ENCODE peak calls at places on chromosomes 13 and 19, in nine cellular contexts. Y, B, S, Q, O, A, X, I and E are unnamed samples.
A peak's percentile ranks its signal among the peaks of the same experiment; 100 is the strongest.

GRCh38 chr19:34265221-34265650 is 10.9 kb downstream of the GARRE1 start:
- DNase-seq in S (no peak), A (no peak), I (no peak), Y (no peak), Q (peak; percentile 85), O (no peak), X (no peak), B (no peak), E (no peak)

GRCh38 chr13:113116206-113116800 is 6.3 kb upstream of the F10 start:
- DNase-seq in Q (no peak), X (no peak), Y (peak; percentile 1), A (no peak), O (peak; percentile 4), I (no peak), S (no peak), B (no peak), E (no peak)

GRCh38 chr13:73708393-73708985 is 425.7 kb downstream of the KLF12 start:
- DNase-seq in Q (peak; percentile 24), B (no peak), X (peak; percentile 76), O (peak; percentile 19), Y (peak; percentile 61), I (peak; percentile 71), S (no peak), A (no peak), E (peak; percentile 45)

GRCh38 chr19:55080121-55080914 is 4.6 kb downstream of the EPS8L1 start:
- DNase-seq in X (peak; percentile 83), A (no peak), O (peak; percentile 44), B (peak; percentile 78), I (peak; percentile 55), Y (peak; percentile 73), Q (peak; percentile 73), S (no peak), E (no peak)

GRCh38 chr19:28544451-28545261 is 668.3 kb downstream of the UQCRFS1 start:
- DNase-seq in Y (no peak), X (no peak), S (no peak), O (no peak), B (no peak), A (no peak), I (no peak), Q (no peak), E (no peak)

GRCh38 chr19:50148528-50148927 is 14.6 kb downstream of the IZUMO2 start:
- DNase-seq in Q (no peak), Y (no peak), X (no peak), O (no peak), S (no peak), B (no peak), I (no peak), A (no peak), E (no peak)

GRCh38 chr19:3612330-3612729 is 5.7 kb upstream of the TBXA2R start:
- DNase-seq in Q (no peak), O (no peak), B (peak; percentile 41), A (peak; percentile 48), I (no peak), S (no peak), Y (no peak), X (no peak), E (no peak)

GRCh38 chr19:55528030-55528801 is 8.7 kb downstream of the SBK2 start:
- DNase-seq in I (peak; percentile 35), X (no peak), Y (no peak), B (peak; percentile 28), S (no peak), A (no peak), O (no peak), Q (no peak), E (no peak)

GRCh38 chr13:30792257-30793000 is 57.1 kb downstream of the ALOX5AP start:
- DNase-seq in S (no peak), Q (peak; percentile 91), B (peak; percentile 89), O (peak; percentile 78), Y (peak; percentile 80), I (peak; percentile 94), X (peak; percentile 64), A (peak; percentile 93), E (peak; percentile 26)

GRCh38 chr19:29690842-29691241 is 24.2 kb downstream of the C19orf12 start:
- DNase-seq in I (peak; percentile 49), O (no peak), Y (no peak), S (no peak), Q (no peak), A (no peak), B (peak; percentile 40), X (peak; percentile 37), E (no peak)

GRCh38 chr19:18306209-18306902 is 16.5 kb downstream of the LSM4 start:
- DNase-seq in A (no peak), O (no peak), X (no peak), Y (no peak), Q (no peak), S (no peak), I (no peak), B (peak; percentile 44), E (no peak)

GRCh38 chr19:21482863-21483276 is 22.5 kb upstream of the ZNF429 start:
- DNase-seq in A (no peak), S (no peak), Q (peak; percentile 31), Y (peak; percentile 67), B (peak; percentile 89), O (peak; percentile 62), I (no peak), X (peak; percentile 26), E (no peak)

DNA sequence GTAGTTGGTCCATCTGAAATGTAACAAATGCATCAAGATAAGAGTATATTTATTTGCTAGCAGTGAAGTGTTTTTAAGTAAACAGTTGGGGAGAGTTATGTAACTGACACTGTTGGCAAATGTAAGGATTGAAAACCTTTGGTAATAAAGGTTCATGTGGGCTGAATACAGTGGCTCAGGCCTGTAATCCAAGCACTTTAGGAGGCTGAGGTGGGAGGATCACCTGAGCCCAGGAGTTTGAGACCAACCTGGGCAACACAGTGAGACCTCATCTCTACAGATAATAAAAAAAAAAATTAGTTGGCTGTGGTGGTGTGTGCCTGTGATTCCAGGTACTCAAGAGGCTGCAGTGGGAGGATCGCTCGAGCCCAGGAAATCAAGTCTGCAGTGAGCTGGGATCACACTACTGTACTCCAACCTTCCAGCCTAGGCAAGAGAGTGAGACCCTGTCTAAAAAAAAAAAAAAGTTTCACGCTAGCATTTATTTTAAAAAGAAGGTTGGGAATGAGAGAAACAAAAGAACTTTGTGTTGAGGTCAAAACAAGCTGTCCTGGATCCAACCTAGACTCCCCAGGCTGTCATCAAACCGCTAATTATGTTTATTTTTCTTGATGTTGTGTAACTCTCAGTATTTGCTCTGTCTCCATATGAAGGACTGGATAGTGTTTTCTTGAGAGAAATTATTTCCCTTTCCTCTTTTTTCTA is 20.7 kb downstream of the SETDB2 start:
- DNase-seq in O (no peak), X (no peak), I (peak; percentile 47), Y (no peak), Q (no peak), A (no peak), S (no peak), B (no peak), E (no peak)
- H3K27ac ChIP-seq in O (no peak overlapping the region), X (no peak overlapping the region), I (peak overlapping the region; percentile 4), Y (peak overlapping the region; percentile 62), Q (no peak overlapping the region), A (no peak overlapping the region), S (no peak overlapping the region), B (no peak overlapping the region), E (no peak overlapping the region)

GRCh38 chr13:59483441-59484116 is 680.1 kb downstream of the DIAPH3 start:
- DNase-seq in Q (no peak), Y (no peak), O (no peak), S (no peak), B (no peak), X (no peak), A (no peak), I (peak; percentile 17), E (no peak)
- H3K27ac ChIP-seq in Q (no peak overlapping the region), Y (no peak overlapping the region), O (no peak overlapping the region), S (no peak overlapping the region), B (no peak overlapping the region), X (no peak overlapping the region), A (no peak overlapping the region), I (no peak overlapping the region), E (no peak overlapping the region)

GRCh38 chr19:40283414-40284250 is 1.5 kb downstream of the AKT2 start:
- DNase-seq in Q (no peak), I (peak; percentile 19), O (no peak), X (no peak), B (no peak), A (no peak), S (no peak), Y (no peak), E (no peak)

GRCh38 chr19:40284251-40284500 is 969 bp downstream of the AKT2 start:
- DNase-seq in A (no peak), X (no peak), Y (no peak), O (no peak), I (no peak), Q (no peak), S (no peak), B (no peak), E (no peak)

GRCh38 chr19:40281381-40282208 is 3.5 kb downstream of the AKT2 start:
- DNase-seq in S (no peak), X (no peak), O (no peak), Y (no peak), B (no peak), Q (no peak), A (no peak), I (no peak), E (no peak)

GRCh38 chr19:40282209-40282580 is 3.0 kb downstream of the AKT2 start:
- DNase-seq in A (no peak), S (no peak), Q (no peak), O (no peak), X (no peak), Y (no peak), I (no peak), B (no peak), E (no peak)

GRCh38 chr19:40282920-40283319 is 2.2 kb downstream of the AKT2 start:
- DNase-seq in Q (no peak), Y (no peak), A (no peak), X (no peak), O (no peak), S (no peak), B (no peak), I (peak; percentile 22), E (no peak)
- H3K27ac ChIP-seq in Q (no peak overlapping the region), Y (peak overlapping the region; percentile 95), A (no peak overlapping the region), X (no peak overlapping the region), O (no peak overlapping the region), S (peak overlapping the region; percentile 98), B (no peak overlapping the region), I (no peak overlapping the region), E (no peak overlapping the region)

GRCh38 chr13:54402495-54402894 is 1373.9 kb downstream of the OLFM4 start:
- DNase-seq in O (no peak), S (no peak), A (no peak), Q (no peak), B (no peak), Y (no peak), X (no peak), I (no peak), E (no peak)
- H3K27ac ChIP-seq in O (no peak overlapping the region), S (no peak overlapping the region), A (no peak overlapping the region), Q (no peak overlapping the region), B (no peak overlapping the region), Y (no peak overlapping the region), X (no peak overlapping the region), I (no peak overlapping the region), E (no peak overlapping the region)

GRCh38 chr13:24644051-24644450 is 36.2 kb upstream of the ATP12A start:
- DNase-seq in A (no peak), Y (no peak), X (no peak), Q (no peak), O (no peak), S (no peak), I (peak; percentile 51), B (no peak), E (no peak)
- H3K27ac ChIP-seq in A (no peak overlapping the region), Y (no peak overlapping the region), X (no peak overlapping the region), Q (no peak overlapping the region), O (no peak overlapping the region), S (no peak overlapping the region), I (no peak overlapping the region), B (no peak overlapping the region), E (no peak overlapping the region)